ENCODE peak calls at places on chromosomes 12 and 14, in four cellular contexts. R, T, F and O are unnamed samples.

GRCh38 chr12:2759733-2760132 is 35.0 kb upstream of the FKBP4 start:
- DNase-seq in T (no peak), R (no peak), F (no peak), O (no peak)

GRCh38 chr12:46556820-46557524 is 184.4 kb upstream of the SLC38A2 start:
- DNase-seq in R (no peak), T (no peak), F (no peak), O (no peak)

GRCh38 chr14:66233571-66233970 is 252.6 kb upstream of the CCDC196 start:
- DNase-seq in T (no peak), R (no peak), F (no peak), O (no peak)

GRCh38 chr14:22265319-22266140 is 323.5 kb downstream of the DAD1 start:
- DNase-seq in R (no peak), F (no peak), T (no peak), O (no peak)

GRCh38 chr12:108419949-108420348 is 80.8 kb upstream of the CMKLR1 start:
- DNase-seq in F (no peak), T (no peak), R (no peak), O (no peak)

GRCh38 chr12:10884086-10884725 is at the start of gene PRH1:
- DNase-seq in T (no peak), F (no peak), R (no peak), O (no peak)

GRCh38 chr14:77562681-77563080 is 53.8 kb downstream of the SPTLC2 start:
- DNase-seq in F (no peak), T (no peak), R (no peak), O (no peak)

GRCh38 chr12:90959538-90960139 is 4.7 kb upstream of the CCER1 start:
- DNase-seq in R (no peak), F (no peak), T (no peak), O (no peak)

GRCh38 chr12:10634427-10634826 is 21.0 kb upstream of the MAGOHB start:
- DNase-seq in R (no peak), T (no peak), F (no peak), O (no peak)

GRCh38 chr12:38120438-38120837 is 196.1 kb upstream of the ALG10B start:
- DNase-seq in F (no peak), T (no peak), R (no peak), O (no peak)

GRCh38 chr12:99686142-99686541 is 38.6 kb downstream of the GARIN6 start:
- DNase-seq in T (no peak), R (no peak), F (no peak), O (no peak)

GRCh38 chr12:116876151-116876869 is 4.9 kb downstream of the HRK start:
- DNase-seq in T (no peak), F (peak; percentile 64), R (no peak), O (no peak)

GRCh38 chr14:78240567-78240966 is 70.4 kb downstream of the NRXN3 start:
- DNase-seq in R (no peak), T (no peak), F (no peak), O (no peak)

GRCh38 chr14:38366374-38366773 is 110.5 kb upstream of the CLEC14A start:
- DNase-seq in R (no peak), F (no peak), T (no peak), O (no peak)

GRCh38 chr14:92539875-92540274 is 26.3 kb downstream of the RIN3 start:
- DNase-seq in F (no peak), T (no peak), R (no peak), O (no peak)

GRCh38 chr12:32312049-32312670 is 87.2 kb upstream of the FGD4 start:
- DNase-seq in T (no peak), R (no peak), F (no peak), O (no peak)

GRCh38 chr12:16346931-16347330 is 514 bp upstream of the MGST1 start:
- DNase-seq in R (no peak), T (peak; percentile 23), F (no peak), O (no peak)

GRCh38 chr14:76045773-76046172 is 60.2 kb downstream of the IFT43 start:
- DNase-seq in R (no peak), T (no peak), F (no peak), O (no peak)

GRCh38 chr14:90518941-90519256 is 122.1 kb downstream of the CALM1 start:
- DNase-seq in F (peak; percentile 91), T (peak; percentile 54), R (no peak), O (no peak)

GRCh38 chr12:131208425-131208824 is 254.7 kb downstream of the ADGRD1 start:
- DNase-seq in F (no peak), R (no peak), T (no peak), O (no peak)

GRCh38 chr12:108266131-108266530 is 73.0 kb downstream of the CMKLR1 start:
- DNase-seq in F (no peak), T (no peak), R (no peak), O (no peak)

GRCh38 chr14:30035361-30035760 is 107.7 kb upstream of the PRKD1 start:
- DNase-seq in R (no peak), T (no peak), F (no peak), O (no peak)
- TF ChIP-seq POLR2AphosphoS5 in R (no peak), T (no peak), F (no peak), O (no peak)

GRCh38 chr14:105490572-105491365 is at the start of gene TEDC1:
- DNase-seq in R (peak; percentile 100), F (peak; percentile 92), T (peak; percentile 99), O (peak; percentile 100)
- TF ChIP-seq POLR2A in R (peak; percentile 41), F (no peak), T (peak; percentile 75), O (no peak)

GRCh38 chr12:27821259-27821973 is 41.4 kb upstream of the MANSC4 start:
- DNase-seq in F (no peak), T (peak; percentile 20), R (no peak), O (no peak)
- H3K4me3 ChIP-seq in F (no peak overlapping the region), T (no peak overlapping the region), R (no peak overlapping the region), O (peak overlapping the region; percentile 34)

GRCh38 chr14:69237142-69237541 is 22.8 kb upstream of the GALNT16 start:
- DNase-seq in F (no peak), R (no peak), T (no peak), O (no peak)
- TF ChIP-seq POLR2AphosphoS5 in F (no peak), R (no peak), T (no peak), O (no peak)

DNA sequence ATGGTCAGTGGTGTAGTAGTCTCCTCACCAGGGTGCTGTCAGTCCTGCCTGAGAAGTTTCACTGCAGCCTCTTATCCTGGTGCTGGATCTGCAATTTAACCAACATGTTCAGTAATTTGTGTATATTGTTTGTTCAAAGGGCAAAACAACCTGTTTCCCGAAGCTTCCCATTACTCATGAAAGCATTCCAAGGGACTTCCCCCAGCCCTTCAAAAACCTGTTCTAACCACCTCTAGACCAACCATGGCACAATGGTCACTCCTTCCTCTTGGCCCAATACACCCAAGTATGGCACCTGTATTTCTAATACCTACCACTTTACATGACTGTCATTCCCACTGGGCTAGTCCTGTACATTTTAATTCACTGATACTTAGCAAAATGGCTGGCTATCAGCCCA is 12.1 kb downstream of the CKAP4 start:
- DNase-seq in R (no peak), T (no peak), F (no peak), O (no peak)
- TF ChIP-seq POLR2A in R (no peak), T (no peak), F (no peak), O (no peak)

DNA sequence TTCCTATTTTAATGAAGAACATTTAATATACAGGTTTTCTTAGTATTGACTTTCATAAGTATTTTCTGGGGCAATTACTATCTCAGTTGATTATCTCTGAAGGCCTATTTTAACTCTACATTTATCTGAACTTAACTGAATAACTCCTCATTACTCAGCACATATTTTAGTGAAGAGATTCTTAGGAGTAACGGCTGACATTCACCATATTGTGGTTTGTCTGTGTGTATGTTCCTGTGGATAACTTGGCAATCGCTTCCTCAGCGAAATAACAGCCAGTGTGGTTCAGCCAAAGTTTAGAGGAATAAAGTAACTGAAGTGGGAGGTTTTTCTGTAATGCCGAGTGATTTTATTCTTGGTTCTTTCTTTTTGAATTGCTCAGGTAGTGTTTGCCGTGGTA is 168.0 kb downstream of the RAD51B start:
- DNase-seq in R (no peak), F (no peak), T (no peak), O (peak; percentile 45)
- H3K4me3 ChIP-seq in R (no peak overlapping the region), F (no peak overlapping the region), T (no peak overlapping the region), O (peak overlapping the region; percentile 27)

DNA sequence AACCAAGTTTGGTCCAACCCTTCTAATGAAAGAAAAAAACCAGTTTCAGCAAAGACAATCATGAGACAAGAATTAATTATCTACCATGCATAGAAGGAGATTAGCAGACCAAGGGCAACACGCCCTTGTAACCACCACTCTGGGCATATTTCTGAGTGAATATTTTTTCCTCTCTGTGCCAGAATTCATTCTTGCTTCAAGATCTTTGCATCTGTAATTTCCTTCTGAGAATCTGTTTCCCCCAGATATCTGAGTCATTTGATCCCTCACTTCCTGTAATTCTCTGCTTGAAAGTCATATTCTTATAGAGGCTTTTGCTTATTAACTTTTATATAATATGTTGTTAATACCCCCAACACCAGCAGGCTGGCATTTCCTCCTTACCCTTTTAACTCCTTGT is 243.7 kb downstream of the SLC16A7 start:
- DNase-seq in T (no peak), F (no peak), R (no peak), O (no peak)
- TF ChIP-seq POLR2AphosphoS5 in T (no peak), F (no peak), R (no peak), O (no peak)